ENCODE peak calls at places on chromosomes 7 and 10, in ten cellular contexts. C, H, O, Q, U, Z, J, V, M and G are unnamed samples.

GRCh38 chr7:143003393-143004051 is 23.4 kb downstream of the OR9A2 start:
- DNase-seq in M (no peak), Z (no peak), Q (no peak), O (no peak), H (no peak), V (peak), U (no peak), C (no peak), J (peak), G (peak)

GRCh38 chr7:130142654-130143333 is 62.4 kb downstream of the TMEM209 start:
- DNase-seq in O (no peak), Z (no peak), H (no peak), C (no peak), V (no peak), J (no peak), U (no peak), M (no peak), Q (no peak), G (no peak)

GRCh38 chr10:96275685-96276418 is 4.5 kb upstream of the BLNK start:
- DNase-seq in Z (peak), V (no peak), H (no peak), J (no peak), U (peak), C (peak), O (peak), M (peak), Q (no peak), G (no peak)

GRCh38 chr10:90451283-90451682 is 406.6 kb downstream of the HTR7 start:
- DNase-seq in H (no peak), Q (peak), U (no peak), J (peak), C (no peak), V (no peak), Z (no peak), M (no peak), O (no peak), G (no peak)

GRCh38 chr7:33965116-33965827 is 59.9 kb downstream of the BMPER start:
- DNase-seq in C (no peak), Z (no peak), M (no peak), J (peak), O (no peak), Q (peak), U (no peak), H (no peak), V (no peak), G (no peak)

GRCh38 chr7:124799448-124799847 is 33.9 kb upstream of the GPR37 start:
- DNase-seq in Q (no peak), Z (no peak), V (no peak), J (no peak), C (no peak), U (no peak), M (no peak), O (no peak), H (no peak), G (no peak)

GRCh38 chr10:125878957-125879835 is 1.9 kb downstream of the DHX32 start:
- DNase-seq in J (peak), M (no peak), V (peak), C (no peak), U (no peak), Q (peak), Z (no peak), H (no peak), O (peak), G (peak)

GRCh38 chr10:62268399-62269076 is at the start of gene RTKN2:
- DNase-seq in Z (peak), M (peak), U (peak), C (peak), J (peak), H (peak), O (peak), Q (peak), V (peak), G (peak)

GRCh38 chr10:88989824-88990527 is 622 bp upstream of the FAS start:
- DNase-seq in O (peak), Q (peak), H (peak), J (peak), M (no peak), C (peak), Z (no peak), V (peak), U (no peak), G (peak)

GRCh38 chr7:127250312-127251047 is 2.3 kb downstream of the GRM8 start:
- DNase-seq in J (peak), U (no peak), H (no peak), C (no peak), O (no peak), Q (no peak), Z (no peak), V (no peak), M (no peak), G (no peak)

GRCh38 chr10:133439517-133440461 is 14.0 kb upstream of the SCART1 start:
- DNase-seq in Q (no peak), C (no peak), Z (peak), V (no peak), O (no peak), M (no peak), U (no peak), H (no peak), J (no peak), G (no peak)
- H3K4me3 ChIP-seq in Q (no peak), C (no peak), Z (no peak), V (no peak), O (no peak), M (no peak), U (no peak), H (no peak), J (no peak), G (no peak)

GRCh38 chr7:25716421-25716820 is 435.6 kb upstream of the NFE2L3 start:
- DNase-seq in H (no peak), J (no peak), O (no peak), M (no peak), C (no peak), V (no peak), Z (no peak), U (no peak), Q (no peak), G (no peak)
- H3K4me3 ChIP-seq in H (no peak), J (no peak), O (no peak), M (no peak), C (no peak), V (no peak), Z (no peak), U (no peak), Q (no peak), G (no peak)

GRCh38 chr7:78634073-78634472 is 819.4 kb downstream of the MAGI2 start:
- DNase-seq in U (no peak), Z (no peak), V (no peak), O (no peak), C (no peak), M (no peak), J (no peak), H (no peak), Q (no peak), G (no peak)

GRCh38 chr7:78635394-78635793 is 818.1 kb downstream of the MAGI2 start:
- DNase-seq in J (peak), O (no peak), V (no peak), C (no peak), Q (no peak), Z (no peak), U (no peak), M (no peak), H (no peak), G (no peak)

GRCh38 chr7:78638364-78638763 is 815.1 kb downstream of the MAGI2 start:
- DNase-seq in V (no peak), O (no peak), J (no peak), Q (no peak), M (no peak), Z (no peak), H (no peak), U (no peak), C (no peak), G (no peak)

GRCh38 chr7:78636727-78637126 is 816.7 kb downstream of the MAGI2 start:
- DNase-seq in O (no peak), Z (no peak), M (no peak), H (no peak), Q (no peak), C (no peak), J (peak), U (no peak), V (no peak), G (no peak)
- H3K4me3 ChIP-seq in O (no peak), Z (no peak), M (no peak), H (no peak), Q (no peak), C (no peak), J (no peak), U (no peak), V (no peak), G (no peak)

DNA sequence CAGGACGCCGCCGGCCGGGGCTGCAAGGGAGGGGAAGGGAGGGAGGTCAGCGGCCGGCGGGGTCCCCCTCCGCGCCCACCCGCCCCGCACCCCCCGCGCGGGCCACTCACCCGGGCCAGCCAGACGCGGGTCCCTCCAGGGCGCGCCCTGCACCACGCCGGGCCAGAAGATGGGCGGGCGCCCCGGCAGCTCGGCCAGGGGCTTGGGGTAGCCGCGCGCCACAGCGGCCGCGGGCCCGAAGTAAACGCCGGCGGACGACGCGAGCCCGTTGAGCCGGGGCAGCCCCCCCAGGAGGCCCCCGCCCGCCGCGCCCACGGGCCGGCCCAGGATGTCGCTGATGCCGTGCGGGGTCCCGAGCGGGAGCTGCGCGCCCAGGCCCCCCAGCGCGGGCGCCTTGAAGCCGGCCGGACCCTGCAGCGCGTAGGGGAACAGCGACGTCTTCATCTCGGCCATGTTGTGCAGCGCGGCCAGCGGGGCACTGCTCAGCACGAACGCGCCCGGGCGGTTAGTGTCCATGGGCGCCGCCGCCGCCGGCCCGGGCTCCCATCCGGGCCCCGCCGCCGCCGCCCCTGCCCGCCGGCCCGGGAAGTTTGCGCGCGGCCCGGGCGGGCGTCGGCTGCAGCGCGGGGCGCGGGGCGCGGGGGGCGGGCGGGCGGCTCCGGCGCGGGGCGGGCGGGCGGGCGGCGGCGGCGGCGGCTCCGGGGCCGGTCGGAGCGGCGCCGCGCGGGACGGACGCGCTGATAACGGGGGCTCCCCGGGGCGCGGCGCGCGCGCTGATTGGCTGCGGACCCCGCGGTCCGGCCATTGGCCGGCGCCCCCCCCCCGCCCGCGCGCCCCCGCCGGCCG is at the start of gene NKX6-2:
- DNase-seq in M (no peak), V (no peak), H (no peak), O (no peak), J (no peak), C (no peak), Z (no peak), Q (no peak), U (no peak), G (no peak)
- H3K4me3 ChIP-seq in M (peak), V (no peak), H (no peak), O (no peak), J (no peak), C (peak), Z (peak), Q (no peak), U (no peak), G (no peak)

GRCh38 chr10:73734028-73734720 is 10.0 kb upstream of the SEC24C start:
- DNase-seq in H (no peak), C (no peak), O (no peak), Q (no peak), V (no peak), J (no peak), U (peak), Z (no peak), M (no peak), G (no peak)

GRCh38 chr10:73732931-73733623 is 11.1 kb upstream of the SEC24C start:
- DNase-seq in C (no peak), O (no peak), J (no peak), M (no peak), H (no peak), U (peak), Q (no peak), Z (no peak), V (no peak), G (no peak)

GRCh38 chr10:73730153-73730906 is 13.8 kb upstream of the SEC24C start:
- DNase-seq in Z (peak), C (peak), M (peak), U (peak), Q (peak), V (peak), H (peak), J (peak), O (peak), G (peak)

GRCh38 chr10:73732426-73732825 is 11.7 kb upstream of the SEC24C start:
- DNase-seq in C (no peak), Z (no peak), O (no peak), H (no peak), U (peak), Q (no peak), M (no peak), V (no peak), J (no peak), G (no peak)

DNA sequence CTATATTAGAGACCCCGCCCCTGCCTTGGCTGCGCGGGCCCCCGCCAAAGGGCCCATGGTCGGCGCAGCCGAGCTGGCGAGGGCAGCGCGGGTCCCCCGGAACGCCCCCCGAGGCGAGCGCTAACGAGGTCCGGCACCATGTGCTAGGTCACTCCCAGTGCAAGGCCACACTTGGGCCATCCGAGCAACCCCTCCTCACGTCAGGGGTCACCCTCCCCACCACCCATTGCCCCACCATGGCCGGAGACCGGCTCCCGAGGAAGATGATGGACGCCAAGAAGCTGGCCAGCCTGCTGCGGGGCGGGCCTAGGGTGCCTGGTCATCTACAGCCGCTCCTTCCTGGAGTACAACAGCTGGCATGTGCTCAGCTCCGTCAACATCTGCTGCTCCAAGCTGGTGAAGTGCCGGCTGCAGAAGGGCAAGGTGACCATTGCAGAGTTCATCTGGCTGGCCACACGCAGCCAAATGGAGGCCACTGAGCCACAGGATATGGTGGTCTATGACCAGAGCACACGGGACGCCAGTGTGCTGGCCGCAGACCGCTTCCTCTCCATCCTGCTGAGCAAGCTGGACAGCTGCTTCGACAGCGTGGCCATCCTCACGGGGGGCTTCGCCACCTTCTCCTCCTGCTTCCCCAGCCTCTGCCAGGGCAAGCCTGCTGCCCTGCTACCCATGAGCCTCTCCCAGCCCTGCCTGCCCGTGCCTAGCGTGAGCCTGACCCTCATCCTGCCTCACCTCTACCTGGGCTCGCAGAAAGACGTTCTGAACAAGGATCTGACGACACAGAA is 12.4 kb upstream of the SEC24C start:
- DNase-seq in C (no peak), J (no peak), O (no peak), U (peak), V (no peak), H (no peak), Q (no peak), M (no peak), Z (no peak), G (no peak)
- H3K4me3 ChIP-seq in C (peak), J (no peak), O (no peak), U (no peak), V (no peak), H (no peak), Q (no peak), M (peak), Z (no peak), G (peak)

GRCh38 chr7:155527664-155528063 is 18.7 kb downstream of the CNPY1 start:
- DNase-seq in U (peak), C (no peak), O (no peak), Z (no peak), Q (no peak), J (no peak), H (no peak), V (no peak), M (no peak), G (no peak)
- H3K4me3 ChIP-seq in U (no peak), C (no peak), O (no peak), Z (no peak), Q (no peak), J (no peak), H (no peak), V (no peak), M (no peak), G (no peak)

GRCh38 chr10:25177093-25177753 is 2.4 kb downstream of the GPR158 start:
- DNase-seq in M (no peak), C (no peak), Q (no peak), U (no peak), O (no peak), H (no peak), V (no peak), J (no peak), Z (no peak), G (no peak)
- H3K4me3 ChIP-seq in M (no peak), C (no peak), Q (no peak), U (no peak), O (no peak), H (no peak), V (no peak), J (peak), Z (no peak), G (no peak)

DNA sequence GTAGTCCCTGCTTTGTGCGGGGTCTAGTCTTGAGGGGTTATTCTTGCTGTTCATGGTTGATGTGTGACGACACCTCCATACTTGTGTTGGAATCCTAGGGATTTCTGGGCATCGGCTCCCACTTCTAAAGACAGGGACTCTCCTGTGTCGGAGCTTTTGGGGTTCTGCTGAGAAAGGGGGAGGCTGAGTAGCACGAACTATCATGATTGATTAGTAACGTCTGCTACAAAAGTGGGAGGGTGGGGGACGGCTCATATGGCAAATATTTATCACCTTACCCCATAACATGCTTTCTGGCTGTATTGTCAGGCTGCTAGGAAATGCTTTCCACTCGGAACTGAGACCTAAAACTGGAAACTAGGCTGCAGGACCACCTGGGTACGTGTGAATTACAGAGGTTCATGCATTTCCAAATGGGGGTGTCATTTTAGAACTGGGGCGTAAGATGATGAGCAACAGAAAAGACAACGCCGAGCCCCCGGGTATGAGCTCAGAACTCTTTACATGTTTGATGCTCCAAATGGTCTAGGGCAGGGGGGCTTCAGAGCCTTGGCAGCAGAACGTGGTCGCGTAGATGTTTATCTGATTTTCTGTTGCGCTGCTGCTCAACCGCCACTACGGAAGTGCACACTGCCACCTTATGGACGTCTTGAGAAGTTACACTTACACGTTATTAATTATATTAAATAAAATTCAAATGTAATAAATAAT is 15.1 kb upstream of the NME8 start:
- DNase-seq in V (peak), H (peak), M (no peak), C (no peak), J (peak), Q (peak), Z (peak), U (peak), O (peak), G (peak)
- H3K4me3 ChIP-seq in V (peak), H (peak), M (peak), C (peak), J (no peak), Q (peak), Z (no peak), U (peak), O (peak), G (peak)